ENCODE peak calls at places on chromosomes 4 and X, in ten cellular contexts. Z is tibial artery, Q is uterus, F is cardiac fibroblast, J is mammary epithelial cell, Y is Panc1, V is heart left ventricle, M is HL-60, K is fibroblast of lung, P is fibroblast of mammary gland. N is an unnamed sample.

GRCh38 chrX:120671963-120672362 is 42.1 kb upstream of the C1GALT1C1 start:
- DNase-seq in Z (no peak), Q (no peak), F (peak; percentile 23), J (no peak), Y (no peak), V (no peak), M (no peak), K (no peak), P (no peak), N (no peak)

GRCh38 chrX:133555796-133556458 is 140.6 kb upstream of the GPC4 start:
- DNase-seq in Z (no peak), Q (no peak), F (no peak), J (no peak), Y (no peak), V (no peak), M (no peak), K (no peak), P (peak; percentile 11), N (no peak)

GRCh38 chr4:48742412-48742811 is 37.7 kb downstream of the FRYL start:
- DNase-seq in Z (no peak), Q (no peak), F (no peak), J (peak; percentile 25), Y (no peak), V (no peak), M (no peak), K (no peak), P (peak; percentile 16), N (no peak)

GRCh38 chr4:82194329-82194728 is 179.5 kb downstream of the HNRNPD start:
- DNase-seq in Z (no peak), Q (no peak), F (no peak), J (no peak), Y (no peak), V (no peak), M (no peak), K (no peak), P (no peak), N (no peak)

GRCh38 chrX:132181364-132181763 is 37.9 kb downstream of the RAP2C start:
- DNase-seq in Z (no peak), Q (peak; percentile 17), F (no peak), J (peak; percentile 57), Y (no peak), V (peak; percentile 34), M (no peak), K (no peak), P (no peak), N (no peak)

GRCh38 chr4:1980561-1981041 is 28.2 kb downstream of the NELFA start:
- DNase-seq in Z (no peak), Q (no peak), F (no peak), J (no peak), Y (no peak), V (no peak), M (no peak), K (no peak), P (no peak), N (no peak)

GRCh38 chrX:78665286-78665685 is 6.2 kb upstream of the RTL3 start:
- DNase-seq in Z (no peak), Q (no peak), F (no peak), J (no peak), Y (no peak), V (no peak), M (no peak), K (no peak), P (no peak), N (no peak)

GRCh38 chrX:101171883-101172400 is 47.6 kb upstream of the DRP2 start:
- DNase-seq in Z (no peak), Q (no peak), F (no peak), J (no peak), Y (no peak), V (no peak), M (no peak), K (no peak), P (peak; percentile 10), N (no peak)

GRCh38 chr4:122827899-122828601 is 1.4 kb downstream of the FGF2 start:
- DNase-seq in Z (peak; percentile 64), Q (peak; percentile 50), F (peak; percentile 69), J (peak; percentile 68), Y (no peak), V (no peak), M (no peak), K (peak; percentile 74), P (peak; percentile 72), N (peak; percentile 93)

GRCh38 chr4:181140037-181140603 is 1103.1 kb upstream of the TENM3 start:
- DNase-seq in Z (no peak), Q (no peak), F (no peak), J (no peak), Y (no peak), V (no peak), M (no peak), K (peak; percentile 80), P (no peak), N (no peak)

GRCh38 chr4:121989715-121990114 is 37.9 kb upstream of the TRPC3 start:
- DNase-seq in Z (no peak), Q (no peak), F (peak; percentile 73), J (no peak), Y (no peak), V (no peak), M (no peak), K (peak; percentile 67), P (peak; percentile 89), N (no peak)

GRCh38 chrX:133868687-133869086 is 116.7 kb downstream of the GPC3 start:
- DNase-seq in Z (no peak), Q (no peak), F (no peak), J (no peak), Y (no peak), V (no peak), M (no peak), K (no peak), P (no peak), N (peak; percentile 0)

GRCh38 chrX:7941390-7942042 is 14.3 kb upstream of the PNPLA4 start:
- DNase-seq in Z (no peak), Q (no peak), F (peak; percentile 22), J (peak; percentile 9), Y (no peak), V (no peak), M (no peak), K (peak; percentile 5), P (peak; percentile 20), N (peak; percentile 16)
- TF ChIP-seq CTCF in Z (no peak), Q (no peak), F (peak; percentile 15), J (peak; percentile 46), Y (peak; percentile 62), V (no peak), M (no peak), K (peak; percentile 40), P (peak; percentile 46), N (peak; percentile 12)

GRCh38 chr4:306551-306961 is 1.3 kb upstream of the ZNF732 start:
- DNase-seq in Z (no peak), Q (no peak), F (no peak), J (no peak), Y (no peak), V (no peak), M (no peak), K (no peak), P (no peak), N (peak; percentile 55)

GRCh38 chr4:302381-302780 is 2.9 kb downstream of the ZNF732 start:
- DNase-seq in Z (no peak), Q (no peak), F (no peak), J (no peak), Y (no peak), V (no peak), M (no peak), K (no peak), P (no peak), N (no peak)

DNA sequence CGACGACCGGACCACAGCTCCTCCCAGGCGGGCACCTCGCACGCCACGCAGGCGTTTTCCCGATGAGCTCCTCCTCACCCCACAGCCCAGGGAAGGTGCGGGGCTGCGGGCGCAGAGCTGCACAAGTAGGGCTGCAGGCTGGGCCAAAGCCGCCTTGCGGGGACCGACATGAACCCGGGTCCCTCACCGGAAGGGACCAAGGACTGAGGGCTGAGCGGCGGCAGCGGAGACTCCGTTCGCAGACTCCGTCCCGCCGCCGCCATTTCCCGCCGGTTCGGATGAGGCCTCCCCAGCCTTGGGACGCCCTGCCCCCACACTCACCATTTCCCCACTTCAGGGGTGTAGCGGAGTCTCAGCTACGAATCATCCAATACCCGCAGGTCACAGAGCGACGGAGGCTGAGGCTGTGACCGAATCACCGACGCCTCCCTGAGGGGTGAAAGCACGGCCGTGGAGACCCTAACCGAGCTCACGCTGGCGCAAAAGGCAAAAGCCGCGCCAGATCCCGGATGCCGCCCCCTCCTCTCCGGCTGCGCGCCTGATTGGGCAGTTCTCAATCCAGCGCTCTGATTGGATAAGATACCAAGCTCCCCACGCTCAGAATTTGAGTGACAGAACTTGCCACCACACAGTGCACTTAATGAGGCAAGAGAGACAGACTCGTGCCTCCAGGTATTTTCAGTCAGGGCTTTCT is at the start of gene ZNF732:
- DNase-seq in Z (peak; percentile 26), Q (peak; percentile 23), F (peak; percentile 50), J (peak; percentile 89), Y (no peak), V (peak; percentile 62), M (no peak), K (peak; percentile 78), P (peak; percentile 85), N (no peak)
- H3K4me3 ChIP-seq in Z (peak within 1 kb of the TSS; percentile 58), Q (peak within 1 kb of the TSS; percentile 24), F (peak within 1 kb of the TSS; percentile 57), J (peak within 1 kb of the TSS; percentile 76), Y (peak within 1 kb of the TSS; percentile 11), V (peak within 1 kb of the TSS; percentile 15), M (no peak within 1 kb of the TSS), K (peak within 1 kb of the TSS; percentile 52), P (peak within 1 kb of the TSS; percentile 63), N (no peak within 1 kb of the TSS)

DNA sequence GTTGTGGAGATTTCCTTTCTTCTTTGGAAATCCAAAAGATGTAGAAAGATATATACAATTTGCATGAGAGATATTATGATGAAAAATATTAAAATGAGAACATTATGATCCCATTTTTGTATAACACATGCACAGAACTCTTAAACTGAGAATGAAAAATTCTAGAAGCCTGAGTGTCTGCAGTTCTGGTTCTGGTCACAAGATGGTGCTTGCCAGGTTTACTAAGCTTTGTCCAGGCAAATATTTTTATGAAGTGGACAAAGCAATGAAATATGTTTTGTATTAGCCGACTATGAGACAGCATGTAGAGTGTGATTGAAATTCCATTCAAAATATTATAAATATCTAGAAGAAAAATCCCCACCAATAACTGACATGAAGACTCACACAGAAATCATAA is 2.2 kb downstream of the PWWP3B start:
- DNase-seq in Z (no peak), Q (no peak), F (peak; percentile 49), J (peak; percentile 8), Y (no peak), V (no peak), M (no peak), K (peak; percentile 4), P (peak; percentile 22), N (peak; percentile 1)
- TF ChIP-seq CTCF in Z (no peak), Q (peak; percentile 39), F (peak; percentile 47), J (peak; percentile 73), Y (peak; percentile 53), V (peak; percentile 15), M (no peak), K (peak; percentile 37), P (peak; percentile 59), N (peak; percentile 31)

GRCh38 chr4:152351080-152351479 is 184.8 kb downstream of the FBXW7 start:
- DNase-seq in Z (no peak), Q (no peak), F (no peak), J (no peak), Y (no peak), V (no peak), M (no peak), K (no peak), P (no peak), N (no peak)
- H3K4me3 ChIP-seq in Z (peak overlapping the region; percentile 52), Q (no peak overlapping the region), F (peak overlapping the region; percentile 66), J (peak overlapping the region; percentile 94), Y (no peak overlapping the region), V (peak overlapping the region; percentile 25), M (no peak overlapping the region), K (peak overlapping the region; percentile 69), P (peak overlapping the region; percentile 81), N (no peak overlapping the region)